ENCODE peak calls at places on chromosome 1, in eight cellular contexts. N is ovary, A is Peyer's patch, G is HCT116, C is right lobe of liver, R is A673, Y is uterus, U is endothelial cell of umbilical vein. X is an unnamed sample. For H3K4me1, the result is how much of the 10 kb centered on the place peaks cover.

GRCh38 chr1:36398370-36398977 is 766 bp upstream of the LSM10 start:
- DNase-seq in G (no peak), R (no peak), Y (no peak), C (no peak), A (no peak), N (no peak), U (no peak), X (no peak)

GRCh38 chr1:41475859-41476567 is 8.5 kb downstream of the EDN2 start:
- DNase-seq in G (no peak), R (no peak), A (no peak), U (no peak), Y (peak), C (no peak), N (no peak), X (no peak)

GRCh38 chr1:33819290-33819912 is 44.5 kb upstream of the HMGB4 start:
- DNase-seq in U (no peak), N (no peak), G (no peak), A (no peak), R (no peak), C (no peak), Y (no peak), X (no peak)

GRCh38 chr1:11880911-11881748 is 22.4 kb upstream of the NPPB start:
- DNase-seq in R (no peak), N (no peak), G (no peak), A (no peak), C (no peak), Y (no peak), U (no peak), X (no peak)

GRCh38 chr1:236107121-236107907 is 35.0 kb upstream of the GPR137B start:
- DNase-seq in G (no peak), Y (no peak), N (no peak), R (no peak), A (no peak), U (no peak), C (no peak), X (no peak)

GRCh38 chr1:208207388-208208131 is 36.6 kb downstream of the PLXNA2 start:
- DNase-seq in C (peak), R (peak), G (no peak), A (peak), Y (peak), U (peak), N (no peak), X (no peak)

GRCh38 chr1:115949156-115949555 is 27.2 kb upstream of the SLC22A15 start:
- DNase-seq in N (no peak), C (no peak), A (no peak), Y (no peak), R (no peak), G (no peak), U (no peak), X (no peak)

GRCh38 chr1:54798769-54799641 is 2.1 kb downstream of the TTC22 start:
- DNase-seq in Y (no peak), A (peak), G (no peak), R (no peak), C (peak), N (peak), U (no peak), X (no peak)

GRCh38 chr1:205942631-205943159 is 561 bp downstream of the SLC26A9 start:
- DNase-seq in U (no peak), Y (no peak), A (no peak), C (no peak), N (no peak), R (no peak), G (no peak), X (no peak)

GRCh38 chr1:235913311-235913710 is 46.6 kb upstream of the LYST start:
- DNase-seq in N (no peak), C (no peak), U (peak), Y (no peak), A (no peak), R (no peak), G (no peak), X (no peak)

GRCh38 chr1:151720190-151720953 is 950 bp upstream of the RIIAD1 start:
- DNase-seq in N (no peak), Y (no peak), G (no peak), C (no peak), U (no peak), R (no peak), A (no peak), X (peak)

GRCh38 chr1:3607703-3608065 is 3.6 kb downstream of the MEGF6 start:
- DNase-seq in G (no peak), Y (no peak), N (no peak), R (no peak), U (no peak), A (no peak), C (no peak), X (no peak)

GRCh38 chr1:165508291-165508690 is 35.5 kb upstream of the LRRC52 start:
- DNase-seq in N (no peak), U (no peak), A (no peak), C (no peak), G (no peak), R (no peak), Y (no peak), X (no peak)

GRCh38 chr1:182677393-182678098 is 6.8 kb downstream of the RGS8 start:
- DNase-seq in A (no peak), R (no peak), Y (no peak), U (no peak), G (no peak), N (no peak), C (no peak), X (peak)

GRCh38 chr1:109876617-109877319 is 33.9 kb upstream of the CSF1 start:
- DNase-seq in G (no peak), Y (no peak), R (no peak), U (no peak), C (no peak), N (no peak), A (no peak), X (no peak)

GRCh38 chr1:111512132-111512874 is 8.9 kb upstream of the ADORA3 start:
- DNase-seq in N (no peak), U (no peak), Y (no peak), R (no peak), G (no peak), C (no peak), A (no peak), X (no peak)
- H3K4me1 ChIP-seq in N (under half), U (under half), Y (under half), R (under half), G (under half), C (under half), A (under half), X (half or more)

GRCh38 chr1:90612033-90612432 is 105.1 kb downstream of the BARHL2 start:
- DNase-seq in Y (no peak), A (no peak), C (no peak), R (no peak), N (no peak), G (no peak), U (no peak), X (no peak)

GRCh38 chr1:90616395-90616794 is 100.7 kb downstream of the BARHL2 start:
- DNase-seq in N (no peak), C (no peak), R (peak), U (peak), G (peak), A (no peak), Y (no peak), X (no peak)

GRCh38 chr1:90613371-90613770 is 103.7 kb downstream of the BARHL2 start:
- DNase-seq in Y (no peak), R (peak), C (no peak), A (no peak), U (no peak), G (no peak), N (no peak), X (no peak)

DNA sequence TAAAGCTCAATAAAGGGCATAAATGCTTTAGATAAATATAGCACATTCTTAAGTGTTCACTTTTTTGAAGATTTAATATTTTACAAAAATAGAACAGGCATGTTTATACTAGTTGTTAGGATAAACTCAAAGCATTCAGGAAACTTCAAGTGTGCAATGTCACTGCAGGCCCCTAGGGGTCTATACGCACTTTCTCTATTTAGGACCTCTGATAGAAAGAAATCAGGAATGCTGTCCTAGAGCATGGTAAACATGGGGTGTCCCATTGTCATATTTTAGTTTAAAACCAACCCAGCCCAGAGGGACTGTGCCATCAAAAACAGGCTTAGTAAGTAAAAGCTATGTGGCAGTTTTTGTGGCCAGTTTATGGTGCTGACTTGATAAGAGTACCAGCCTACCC is 102.2 kb downstream of the BARHL2 start:
- DNase-seq in U (no peak), R (peak), A (no peak), G (no peak), C (no peak), Y (no peak), N (no peak), X (no peak)
- TF ChIP-seq CTCF in U (no peak), R (peak), A (peak), G (peak), C (no peak), Y (no peak), N (no peak), X (peak)

GRCh38 chr1:161768461-161768860 is 2.3 kb downstream of the ATF6 start:
- DNase-seq in C (no peak), N (no peak), A (no peak), U (no peak), R (no peak), G (no peak), Y (no peak), X (no peak)
- H3K4me1 ChIP-seq in C (under half), N (under half), A (under half), U (under half), R (under half), G (under half), Y (under half), X (under half)

GRCh38 chr1:197526736-197527371 is 248.4 kb downstream of the DENND1B start:
- DNase-seq in N (no peak), A (no peak), G (peak), U (peak), C (no peak), R (peak), Y (no peak), X (peak)

GRCh38 chr1:197519741-197520334 is 251.8 kb downstream of the CRB1 start:
- DNase-seq in C (no peak), Y (no peak), A (no peak), G (peak), N (no peak), U (peak), R (peak), X (peak)

DNA sequence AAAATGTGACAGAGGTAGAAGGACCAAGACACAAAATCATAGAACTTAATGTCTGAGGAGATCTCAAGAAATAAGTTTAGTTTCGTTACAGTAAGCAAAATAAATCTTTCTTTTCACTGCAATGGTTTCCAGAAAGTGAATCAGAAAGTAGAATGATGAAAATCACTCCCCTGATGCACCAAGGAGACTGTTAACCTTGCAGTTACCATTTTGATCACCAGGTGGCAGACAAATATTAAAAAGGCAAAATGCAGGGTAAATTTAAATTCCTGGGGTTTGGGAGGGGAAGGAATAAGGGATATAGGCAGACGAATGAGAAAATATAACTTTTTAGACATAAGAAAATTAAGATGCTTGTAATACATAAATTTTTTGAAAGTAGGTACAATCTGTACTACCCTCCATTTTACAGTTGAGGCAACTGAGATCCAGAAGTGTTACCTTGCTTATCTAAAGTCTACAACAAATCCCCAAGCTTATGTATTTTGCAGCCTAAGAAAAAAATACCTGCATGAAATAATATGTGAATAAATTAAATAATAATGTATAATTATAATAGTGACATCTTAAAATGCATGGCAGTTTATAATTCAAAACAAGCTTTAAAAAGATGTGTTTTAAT is 253.2 kb downstream of the CRB1 start:
- DNase-seq in G (peak), Y (no peak), U (peak), N (no peak), A (no peak), C (no peak), R (peak), X (peak)
- TF ChIP-seq CTCF in G (peak), Y (peak), U (peak), N (no peak), A (peak), C (peak), R (peak), X (peak)

DNA sequence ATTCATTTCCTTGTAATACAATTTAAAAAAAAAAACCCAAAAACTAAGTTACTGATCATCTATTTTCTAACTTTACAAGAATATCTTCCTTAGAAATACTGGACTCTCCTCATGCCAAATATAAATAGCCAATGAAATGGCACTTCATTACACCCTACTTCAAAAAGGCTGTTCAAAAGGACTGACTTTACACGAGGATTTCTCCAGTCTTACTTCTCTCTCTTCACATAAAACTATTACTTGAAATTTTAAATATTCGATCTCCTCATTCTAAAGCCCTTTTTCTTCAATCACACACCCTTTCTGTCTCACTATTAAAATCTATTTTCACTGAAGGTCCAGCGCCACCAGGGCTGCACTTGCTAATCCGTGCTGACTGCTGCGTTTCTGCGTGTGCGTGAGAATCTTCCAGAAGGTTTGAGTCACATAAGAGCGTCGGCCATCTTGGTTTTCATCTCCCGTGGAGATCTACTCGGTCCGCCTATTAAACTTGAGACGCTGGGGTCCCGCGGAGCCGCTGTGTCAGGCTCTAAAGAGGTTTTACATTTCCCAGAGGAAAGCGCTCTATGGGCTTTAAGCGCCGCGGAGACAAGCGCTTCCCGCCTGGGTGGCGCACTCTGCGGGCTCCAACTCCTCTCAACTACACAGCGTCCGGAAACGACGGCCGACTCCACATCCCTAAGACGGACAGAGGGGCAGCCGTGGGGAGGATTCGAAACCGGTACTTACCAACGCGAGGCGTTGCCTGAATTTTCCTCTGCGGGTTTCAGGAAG is 643 bp downstream of the LRIF1 start:
- DNase-seq in N (peak), G (peak), Y (peak), U (peak), R (peak), C (peak), A (peak), X (peak)
- H3K4me1 ChIP-seq in N (under half), G (under half), Y (under half), U (under half), R (under half), C (under half), A (under half), X (under half)

GRCh38 chr1:96524100-96524499 is 197.5 kb upstream of the PTBP2 start:
- DNase-seq in C (no peak), U (no peak), R (no peak), Y (no peak), A (no peak), G (no peak), N (no peak), X (peak)
- TF ChIP-seq CTCF in C (no peak), U (no peak), R (no peak), Y (no peak), A (no peak), G (no peak), N (no peak), X (no peak)